ENCODE peak calls at places on chromosomes 12 and 14, in five cellular contexts. J is mucosa of descending colon, X is IMR-90, R is cardiac muscle cell, P is fibroblast of lung. E is an unnamed sample. For H3K36me3, the result is how much of the 10 kb centered on the place peaks cover.

GRCh38 chr14:64394423-64394822 is 6.3 kb downstream of the MTHFD1 start:
- DNase-seq in X (no peak), J (no peak), P (no peak), R (peak), E (no peak)

GRCh38 chr14:56085471-56085870 is 32.7 kb upstream of the PELI2 start:
- DNase-seq in J (no peak), X (no peak), R (no peak), P (no peak), E (no peak)

GRCh38 chr12:8644345-8645248 is 18.0 kb downstream of the MFAP5 start:
- DNase-seq in R (no peak), P (peak), X (no peak), J (no peak), E (no peak)

GRCh38 chr14:31188744-31189143 is 18.8 kb downstream of the HECTD1 start:
- DNase-seq in J (no peak), X (no peak), R (no peak), P (no peak), E (no peak)

GRCh38 chr12:12083688-12084087 is 12.9 kb downstream of the BCL2L14 start:
- DNase-seq in R (no peak), P (no peak), J (no peak), X (no peak), E (no peak)

GRCh38 chr14:61752626-61753025 is 9.6 kb upstream of the SNAPC1 start:
- DNase-seq in P (no peak), R (no peak), J (no peak), X (peak), E (no peak)

GRCh38 chr12:21111733-21112132 is 19.3 kb upstream of the SLCO1B1 start:
- DNase-seq in X (no peak), R (no peak), P (no peak), J (no peak), E (no peak)

GRCh38 chr12:32860182-32860581 is 36.4 kb downstream of the PKP2 start:
- DNase-seq in R (peak), P (no peak), J (no peak), X (no peak), E (no peak)

GRCh38 chr14:100031506-100032281 is 33.5 kb upstream of the EVL start:
- DNase-seq in X (peak), J (no peak), R (no peak), P (peak), E (peak)

GRCh38 chr12:94535614-94535932 is 75.9 kb upstream of the CEP83 start:
- DNase-seq in P (no peak), R (no peak), J (no peak), X (no peak), E (no peak)

GRCh38 chr12:6167327-6168280 is 32.6 kb upstream of the CD9 start:
- DNase-seq in R (no peak), J (peak), X (peak), P (peak), E (peak)

GRCh38 chr12:53423597-53423996 is at the start of gene AMHR2:
- DNase-seq in P (no peak), R (no peak), J (no peak), X (no peak), E (no peak)

GRCh38 chr12:26833692-26834168 is 736 bp upstream of the ITPR2 start:
- DNase-seq in X (peak), R (peak), P (peak), J (peak), E (no peak)

GRCh38 chr12:69936214-69936731 is 111.2 kb downstream of the MYRFL start:
- DNase-seq in P (no peak), J (no peak), R (no peak), X (no peak), E (no peak)

GRCh38 chr14:98689936-98690335 is 582.1 kb downstream of the BCL11B start:
- DNase-seq in R (no peak), X (no peak), J (no peak), P (no peak), E (no peak)

GRCh38 chr12:1845886-1846285 is 25.5 kb downstream of the LRTM2 start:
- DNase-seq in R (no peak), J (no peak), P (no peak), X (no peak), E (no peak)

GRCh38 chr12:52022841-52023181 is 16.1 kb downstream of the TAMALIN start:
- DNase-seq in P (no peak), X (no peak), R (peak), J (peak), E (no peak)

GRCh38 chr14:71397371-71397770 is 490.1 kb downstream of the PCNX1 start:
- DNase-seq in X (no peak), P (no peak), R (no peak), J (no peak), E (peak)

GRCh38 chr12:22459872-22460490 is 84.4 kb downstream of the C2CD5 start:
- DNase-seq in X (peak), R (peak), P (peak), J (no peak), E (no peak)

GRCh38 chr12:96094201-96094600 is 58.8 kb upstream of the LTA4H start:
- DNase-seq in R (no peak), P (no peak), J (no peak), X (no peak), E (no peak)

GRCh38 chr14:34450958-34451357 is 11.1 kb downstream of the SPTSSA start:
- DNase-seq in X (no peak), J (no peak), P (no peak), R (peak), E (no peak)

GRCh38 chr12:47735649-47736048 is 10.4 kb upstream of the ENDOU start:
- DNase-seq in X (no peak), J (no peak), R (no peak), P (no peak), E (no peak)

GRCh38 chr12:124480469-124481256 is 86.7 kb downstream of the NCOR2 start:
- DNase-seq in X (peak), J (peak), P (peak), R (peak), E (no peak)

GRCh38 chr12:8780389-8780788 is 42.0 kb upstream of the A2ML1 start:
- DNase-seq in R (peak), J (no peak), P (peak), X (peak), E (no peak)

GRCh38 chr12:5260086-5260485 is 171.8 kb upstream of the NTF3 start:
- DNase-seq in R (no peak), P (no peak), X (no peak), J (no peak), E (no peak)

GRCh38 chr12:1583421-1584078 is 10.8 kb downstream of the FBXL14 start:
- DNase-seq in X (peak), R (peak), J (no peak), P (peak), E (no peak)

GRCh38 chr12:130966443-130967030 is 12.8 kb downstream of the ADGRD1 start:
- DNase-seq in X (no peak), J (no peak), P (no peak), R (no peak), E (no peak)

GRCh38 chr14:77037886-77038511 is 9.5 kb upstream of the IRF2BPL start:
- DNase-seq in R (peak), P (peak), X (no peak), J (peak), E (no peak)

GRCh38 chr12:93780115-93780641 is 103.0 kb downstream of the CRADD start:
- DNase-seq in X (peak), P (peak), R (no peak), J (no peak), E (no peak)

DNA sequence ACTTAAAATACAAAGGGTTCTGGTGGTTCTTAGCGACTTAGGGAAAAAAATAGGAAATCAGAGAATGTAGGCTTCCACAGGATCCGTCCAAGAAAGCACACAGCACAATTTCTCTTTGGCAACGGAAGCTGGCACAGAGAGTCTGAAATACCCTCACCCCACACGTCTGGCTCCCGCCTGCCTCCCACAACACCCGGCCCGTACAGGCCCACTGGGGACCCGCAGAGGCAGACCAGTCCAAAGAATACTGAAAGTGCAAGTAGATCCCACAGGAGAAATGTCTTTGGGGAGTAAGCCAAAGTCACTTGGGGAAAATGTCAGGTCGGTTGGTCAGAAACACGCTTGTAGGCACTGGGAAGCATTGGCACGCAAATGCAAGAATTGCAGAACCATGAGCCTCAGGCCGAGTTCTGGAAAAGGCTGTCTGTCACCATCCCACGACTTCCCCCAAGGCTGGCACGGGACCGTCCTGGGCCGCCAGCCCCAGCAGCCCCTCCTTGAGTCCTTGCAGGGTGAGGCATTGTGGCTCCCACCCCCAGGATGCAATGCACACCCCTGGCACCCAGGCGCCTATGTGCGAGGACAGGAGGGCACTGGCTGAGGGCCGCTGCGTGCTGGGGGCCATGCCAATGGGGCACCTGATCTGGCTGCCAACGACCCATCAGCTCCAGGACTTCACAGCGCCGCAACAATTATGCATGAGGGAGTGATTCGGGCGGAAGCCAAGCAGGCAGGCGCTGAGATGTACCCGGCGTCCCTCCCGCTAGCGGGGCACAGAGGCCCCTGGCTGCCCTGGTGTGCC is 29.7 kb downstream of the CHGA start:
- DNase-seq in P (no peak), J (peak), X (no peak), R (no peak), E (no peak)
- H3K36me3 ChIP-seq in P (under half), J (under half), X (under half), R (under half), E (under half)

GRCh38 chr14:67532606-67532997 is 488 bp upstream of the PLEKHH1 start:
- DNase-seq in R (no peak), X (no peak), P (no peak), J (no peak), E (no peak)
- TF ChIP-seq CTCF in R (no peak), X (no peak), P (no peak), J (no peak), E (peak)

GRCh38 chr14:103507751-103508150 is 14.9 kb downstream of the CKB start:
- DNase-seq in R (no peak), J (no peak), P (no peak), X (no peak), E (no peak)
- H3K36me3 ChIP-seq in R (under half), J (under half), P (under half), X (half or more), E (under half)

GRCh38 chr12:109252799-109253198 is 56.3 kb downstream of the FOXN4 start:
- DNase-seq in X (no peak), P (no peak), R (no peak), J (no peak), E (no peak)

GRCh38 chr12:109255377-109255776 is 53.7 kb downstream of the FOXN4 start:
- DNase-seq in P (peak), R (no peak), X (peak), J (no peak), E (no peak)

GRCh38 chr12:109256011-109256410 is 53.1 kb downstream of the FOXN4 start:
- DNase-seq in X (no peak), R (no peak), J (no peak), P (no peak), E (no peak)

GRCh38 chr12:109250523-109250922 is 58.6 kb downstream of the FOXN4 start:
- DNase-seq in J (no peak), P (no peak), R (no peak), X (peak), E (no peak)

GRCh38 chr12:109253913-109254544 is 55.1 kb downstream of the FOXN4 start:
- DNase-seq in R (no peak), J (no peak), X (no peak), P (no peak), E (no peak)
- TF ChIP-seq CTCF in R (no peak), J (no peak), X (no peak), P (no peak), E (no peak)

DNA sequence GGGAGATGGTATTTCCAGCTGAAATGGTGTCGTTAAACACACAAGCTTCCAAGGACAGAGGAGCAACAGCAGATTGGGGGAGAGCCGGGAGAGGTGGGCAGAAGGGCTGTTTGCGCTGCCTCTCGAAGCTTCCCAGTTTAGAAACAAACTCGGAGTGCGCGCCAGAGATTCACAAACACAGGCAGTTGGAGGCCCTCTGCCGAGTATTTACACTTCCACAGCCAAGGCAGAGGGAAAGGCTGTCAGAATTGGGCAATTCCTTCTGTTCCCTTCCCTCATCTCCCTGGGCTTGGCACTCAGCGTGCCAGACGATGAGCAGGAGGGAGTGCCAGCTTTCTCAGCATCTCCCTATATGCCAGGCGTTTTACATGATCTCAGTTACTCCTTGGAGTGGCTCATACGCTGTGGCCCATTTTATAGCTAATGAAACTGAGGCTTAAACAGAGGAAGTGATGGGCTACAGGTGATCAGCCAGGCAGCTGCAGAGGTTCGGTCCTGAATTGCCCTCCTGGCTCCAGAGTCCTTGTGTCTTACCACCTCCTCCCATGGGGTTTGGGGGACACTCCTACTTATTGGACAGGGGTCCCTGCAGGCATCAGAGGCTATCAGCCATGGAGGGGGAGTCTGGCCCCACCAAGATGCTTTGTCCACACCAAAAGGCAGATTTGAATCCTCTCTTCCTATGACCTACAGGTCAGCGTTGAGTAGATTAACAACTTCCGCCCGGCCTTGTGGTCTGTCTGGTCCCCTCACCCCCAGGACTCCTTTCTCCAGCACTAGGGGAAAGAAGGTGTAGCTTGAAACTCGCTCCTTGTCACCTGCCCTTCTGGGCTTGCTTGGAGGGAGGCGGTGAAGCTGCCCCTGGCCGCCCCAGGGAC is 3.1 kb downstream of the FAM222A start:
- DNase-seq in R (peak), J (no peak), P (peak), X (peak), E (no peak)
- H3K36me3 ChIP-seq in R (under half), J (under half), P (under half), X (under half), E (under half)

GRCh38 chr14:69685217-69685616 is 73.8 kb downstream of the SUSD6 start:
- DNase-seq in R (no peak), P (no peak), X (peak), J (no peak), E (no peak)
- TF ChIP-seq CTCF in R (no peak), P (no peak), X (no peak), J (no peak), E (no peak)

GRCh38 chr12:118145113-118145797 is 9.3 kb downstream of the PEBP1 start:
- DNase-seq in R (no peak), P (no peak), J (no peak), X (no peak), E (no peak)

GRCh38 chr12:118137148-118137678 is 1.3 kb downstream of the PEBP1 start:
- DNase-seq in P (no peak), R (no peak), J (no peak), X (no peak), E (no peak)

GRCh38 chr12:118144499-118144898 is 8.6 kb downstream of the PEBP1 start:
- DNase-seq in P (no peak), R (no peak), J (no peak), X (no peak), E (no peak)

GRCh38 chr12:118136559-118137003 is 657 bp downstream of the PEBP1 start:
- DNase-seq in J (peak), X (peak), P (peak), R (peak), E (no peak)

GRCh38 chr12:118140825-118141224 is 4.9 kb downstream of the PEBP1 start:
- DNase-seq in R (no peak), J (no peak), X (no peak), P (no peak), E (no peak)
- H3K36me3 ChIP-seq in R (under half), J (under half), X (under half), P (under half), E (under half)

GRCh38 chr12:113135178-113136127 is at the start of gene RASAL1:
- DNase-seq in P (no peak), X (no peak), J (peak), R (peak), E (no peak)
- TF ChIP-seq CTCF in P (no peak), X (no peak), J (peak), R (peak), E (peak)